ENCODE peak calls at places on chromosomes 1 and 21, in nine cellular contexts. I is heart right ventricle; Z is aorta; W is left lung; K is body of pancreas; S is lower lobe of right lung; A is naive thymus-derived CD4-positive, alpha-beta T cell; H is A549; U is DND-41. B is an unnamed sample.

GRCh38 chr1:106276856-106277255 is 779.6 kb upstream of the PRMT6 start:
- DNase-seq in I (no peak), Z (no peak), W (no peak), K (no peak), S (no peak), A (no peak), H (no peak), U (no peak), B (no peak)

GRCh38 chr1:15313012-15313411 is 66.0 kb downstream of the FHAD1 start:
- DNase-seq in I (no peak), Z (no peak), W (no peak), K (no peak), S (no peak), A (no peak), H (no peak), U (no peak), B (no peak)

GRCh38 chr1:15459771-15460719 is 3.5 kb downstream of the CELA2A start:
- DNase-seq in I (no peak), Z (no peak), W (no peak), K (no peak), S (no peak), A (no peak), H (no peak), U (no peak), B (no peak)

GRCh38 chr1:226995064-226995965 is 55.2 kb downstream of the COQ8A start:
- DNase-seq in I (no peak), Z (no peak), W (no peak), K (no peak), S (no peak), A (no peak), H (no peak), U (no peak), B (no peak)

GRCh38 chr1:84271452-84272273 is 29.8 kb upstream of the SAMD13 start:
- DNase-seq in I (no peak), Z (no peak), W (no peak), K (peak), S (no peak), A (no peak), H (no peak), U (peak), B (no peak)

GRCh38 chr1:247437551-247438535 is 20.1 kb downstream of the OR2B11 start:
- DNase-seq in I (no peak), Z (no peak), W (no peak), K (no peak), S (no peak), A (no peak), H (no peak), U (no peak), B (no peak)

GRCh38 chr1:162088281-162088969 is 18.9 kb downstream of the NOS1AP start:
- DNase-seq in I (no peak), Z (no peak), W (no peak), K (no peak), S (no peak), A (no peak), H (no peak), U (no peak), B (no peak)

GRCh38 chr1:162003061-162003824 is 20.4 kb downstream of the OLFML2B start:
- DNase-seq in I (no peak), Z (peak), W (no peak), K (peak), S (no peak), A (no peak), H (no peak), U (no peak), B (no peak)

GRCh38 chr1:97488505-97488904 is 432.3 kb downstream of the DPYD start:
- DNase-seq in I (no peak), Z (no peak), W (no peak), K (no peak), S (no peak), A (no peak), H (peak), U (no peak), B (no peak)

GRCh38 chr1:155184351-155184811 is 10.7 kb downstream of the TRIM46 start:
- DNase-seq in I (no peak), Z (peak), W (no peak), K (no peak), S (peak), A (no peak), H (no peak), U (no peak), B (no peak)

GRCh38 chr1:155186955-155187891 is 13.6 kb downstream of the TRIM46 start:
- DNase-seq in I (no peak), Z (peak), W (peak), K (no peak), S (peak), A (no peak), H (no peak), U (no peak), B (no peak)

GRCh38 chr1:155186266-155186954 is 12.8 kb downstream of the TRIM46 start:
- DNase-seq in I (no peak), Z (peak), W (no peak), K (peak), S (peak), A (no peak), H (no peak), U (no peak), B (no peak)

GRCh38 chr1:155184835-155185782 is 11.5 kb downstream of the TRIM46 start:
- DNase-seq in I (peak), Z (peak), W (peak), K (peak), S (peak), A (no peak), H (no peak), U (no peak), B (no peak)

GRCh38 chr1:155185783-155186265 is 12.2 kb downstream of the TRIM46 start:
- DNase-seq in I (no peak), Z (peak), W (no peak), K (no peak), S (peak), A (no peak), H (no peak), U (no peak), B (no peak)
- H3K4me3 ChIP-seq in I (no peak), Z (no peak), W (no peak), K (no peak), S (no peak), A (no peak), H (no peak), U (no peak), B (no peak)

DNA sequence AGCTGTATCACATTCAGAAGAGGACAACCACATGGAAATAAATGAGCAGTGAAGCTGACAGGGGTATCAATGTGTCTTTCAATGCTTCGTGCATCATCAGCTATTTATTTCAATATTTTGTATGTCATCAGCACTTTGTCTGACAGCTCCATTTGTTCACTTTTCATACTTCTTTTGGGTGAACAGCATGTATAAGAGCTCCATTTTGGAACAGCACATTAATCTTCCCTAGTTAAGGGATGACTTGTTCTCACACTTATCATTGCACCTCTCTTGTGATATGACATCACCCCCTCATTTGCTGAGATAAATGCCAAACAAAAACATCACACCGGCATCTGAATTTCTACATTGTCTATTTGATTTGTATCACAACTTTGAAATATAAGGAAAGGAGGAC is 190.6 kb upstream of the SAMSN1 start:
- DNase-seq in I (no peak), Z (no peak), W (no peak), K (no peak), S (no peak), A (no peak), H (no peak), U (no peak), B (no peak)
- H3K27ac ChIP-seq in I (no peak), Z (no peak), W (no peak), K (no peak), S (no peak), A (no peak), H (no peak), U (peak), B (no peak)

GRCh38 chr21:42027804-42028753 is 17.9 kb upstream of the ZBTB21 start:
- DNase-seq in I (no peak), Z (no peak), W (no peak), K (no peak), S (peak), A (no peak), H (no peak), U (no peak), B (no peak)
- H3K4me3 ChIP-seq in I (no peak), Z (no peak), W (no peak), K (no peak), S (no peak), A (no peak), H (no peak), U (no peak), B (no peak)

GRCh38 chr21:38492002-38492401 is 6.3 kb downstream of the ERG start:
- DNase-seq in I (no peak), Z (no peak), W (no peak), K (no peak), S (no peak), A (no peak), H (no peak), U (no peak), B (no peak)

GRCh38 chr21:38494254-38494648 is 4.0 kb downstream of the ERG start:
- DNase-seq in I (no peak), Z (no peak), W (no peak), K (no peak), S (no peak), A (no peak), H (no peak), U (no peak), B (no peak)

GRCh38 chr21:38495242-38495641 is 3.0 kb downstream of the ERG start:
- DNase-seq in I (no peak), Z (no peak), W (no peak), K (no peak), S (no peak), A (no peak), H (no peak), U (no peak), B (no peak)

GRCh38 chr21:38494688-38495087 is 3.6 kb downstream of the ERG start:
- DNase-seq in I (no peak), Z (peak), W (no peak), K (no peak), S (no peak), A (no peak), H (no peak), U (no peak), B (no peak)

GRCh38 chr21:38493549-38494253 is 4.6 kb downstream of the ERG start:
- DNase-seq in I (no peak), Z (no peak), W (peak), K (no peak), S (no peak), A (no peak), H (no peak), U (no peak), B (no peak)
- H3K27ac ChIP-seq in I (peak), Z (peak), W (peak), K (no peak), S (peak), A (no peak), H (no peak), U (no peak), B (no peak)

GRCh38 chr1:41598325-41598724 is 113.8 kb upstream of the EDN2 start:
- DNase-seq in I (no peak), Z (no peak), W (no peak), K (no peak), S (no peak), A (no peak), H (no peak), U (no peak), B (no peak)
- H3K4me3 ChIP-seq in I (no peak), Z (no peak), W (no peak), K (no peak), S (no peak), A (no peak), H (no peak), U (no peak), B (no peak)

GRCh38 chr1:78370779-78371482 is 119.8 kb upstream of the PTGFR start:
- DNase-seq in I (no peak), Z (no peak), W (no peak), K (no peak), S (no peak), A (no peak), H (no peak), U (no peak), B (no peak)
- H3K27ac ChIP-seq in I (no peak), Z (no peak), W (no peak), K (no peak), S (no peak), A (no peak), H (no peak), U (no peak), B (no peak)

DNA sequence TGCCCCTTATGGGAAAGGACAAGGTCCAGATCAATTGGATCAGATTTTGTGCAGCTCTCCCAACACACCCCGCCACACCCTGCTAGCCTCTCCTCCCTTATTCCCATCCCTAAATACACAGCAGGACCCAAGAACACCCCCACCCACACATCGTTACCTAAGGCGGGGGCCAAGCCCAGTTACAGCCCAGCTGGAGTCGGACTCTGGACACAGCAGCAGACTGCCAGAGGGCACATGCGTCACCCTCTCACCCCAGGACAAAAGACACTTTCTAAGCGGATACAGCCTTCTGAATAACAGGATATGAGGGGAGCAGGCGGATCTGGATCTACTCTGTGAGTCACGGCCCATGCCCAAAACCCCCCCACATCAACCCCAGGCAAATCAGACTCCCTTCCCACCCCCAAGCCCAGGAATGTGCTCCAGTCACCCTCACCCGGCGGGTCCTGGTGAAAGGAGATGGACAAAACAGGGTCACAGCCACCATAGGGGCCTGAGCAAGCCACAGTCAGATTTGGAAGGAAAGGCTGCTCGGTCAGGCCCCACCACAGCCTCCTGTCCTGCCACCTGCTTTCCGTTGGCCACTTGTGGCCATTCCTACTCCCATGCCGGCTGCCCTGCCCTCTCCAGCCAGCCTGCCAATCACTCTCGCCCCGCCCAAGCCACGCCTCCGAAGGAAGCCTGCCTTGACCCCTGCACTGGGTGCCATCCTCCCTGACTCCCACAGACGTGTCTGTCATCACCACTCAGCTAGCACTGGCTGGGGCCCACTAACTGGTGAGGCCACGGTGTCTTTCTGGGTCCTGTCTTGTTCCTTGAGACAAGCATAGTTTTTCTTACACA is 4.0 kb downstream of the S100A16 start:
- DNase-seq in I (peak), Z (peak), W (peak), K (peak), S (peak), A (no peak), H (peak), U (no peak), B (no peak)
- H3K4me3 ChIP-seq in I (peak), Z (no peak), W (peak), K (no peak), S (peak), A (no peak), H (peak), U (no peak), B (no peak)

GRCh38 chr1:230123280-230124186 is 56.5 kb downstream of the GALNT2 start:
- DNase-seq in I (no peak), Z (no peak), W (no peak), K (no peak), S (no peak), A (no peak), H (no peak), U (peak), B (no peak)

GRCh38 chr1:230122361-230123279 is 55.6 kb downstream of the GALNT2 start:
- DNase-seq in I (no peak), Z (no peak), W (no peak), K (no peak), S (no peak), A (no peak), H (no peak), U (peak), B (no peak)

GRCh38 chr1:230125633-230126528 is 58.8 kb downstream of the GALNT2 start:
- DNase-seq in I (no peak), Z (no peak), W (no peak), K (no peak), S (no peak), A (no peak), H (peak), U (no peak), B (no peak)

GRCh38 chr1:230126529-230127104 is 59.6 kb downstream of the GALNT2 start:
- DNase-seq in I (no peak), Z (no peak), W (no peak), K (no peak), S (no peak), A (no peak), H (no peak), U (peak), B (no peak)

GRCh38 chr1:230124187-230125128 is 57.4 kb downstream of the GALNT2 start:
- DNase-seq in I (no peak), Z (no peak), W (no peak), K (no peak), S (no peak), A (no peak), H (no peak), U (peak), B (no peak)
- H3K27ac ChIP-seq in I (no peak), Z (no peak), W (peak), K (no peak), S (no peak), A (no peak), H (peak), U (peak), B (no peak)

B was measured in CD8-positive, alpha-beta T cell.